ENCODE peak calls at places on chromosome 17, in four cellular contexts. One of them, this sample, is unnamed.
A peak's percentile ranks its signal among the peaks of the same experiment; 100 is the strongest.

GRCh38 chr17:63841350-63842172 is 924 bp downstream of the SMARCD2 start:
- DNase-seq in adrenal gland: peak; percentile 70
- DNase-seq in body of pancreas: peak; percentile 65
- DNase-seq in right lobe of liver: peak; percentile 79
- DNase-seq in this sample: peak; percentile 65

GRCh38 chr17:6496116-6496481 is 51.8 kb downstream of the PIMREG start:
- DNase-seq in adrenal gland: no peak
- DNase-seq in right lobe of liver: peak; percentile 32
- DNase-seq in body of pancreas: no peak
- DNase-seq in this sample: no peak

GRCh38 chr17:14298221-14298994 is 2.5 kb upstream of the HS3ST3B1 start:
- DNase-seq in right lobe of liver: no peak
- DNase-seq in body of pancreas: no peak
- DNase-seq in adrenal gland: no peak
- DNase-seq in this sample: no peak

GRCh38 chr17:305090-305976 is 47.3 kb downstream of the RPH3AL start:
- DNase-seq in adrenal gland: no peak
- DNase-seq in body of pancreas: peak; percentile 23
- DNase-seq in right lobe of liver: no peak
- DNase-seq in this sample: peak; percentile 35

GRCh38 chr17:32114536-32114935 is 27.8 kb upstream of the RHOT1 start:
- DNase-seq in right lobe of liver: no peak
- DNase-seq in adrenal gland: no peak
- DNase-seq in body of pancreas: no peak
- DNase-seq in this sample: no peak

GRCh38 chr17:35630530-35631148 is 43.5 kb downstream of the AP2B1 start:
- DNase-seq in adrenal gland: no peak
- DNase-seq in right lobe of liver: no peak
- DNase-seq in body of pancreas: no peak
- DNase-seq in this sample: no peak

GRCh38 chr17:39555368-39555767 is 52.4 kb downstream of the NEUROD2 start:
- DNase-seq in body of pancreas: no peak
- DNase-seq in right lobe of liver: no peak
- DNase-seq in adrenal gland: no peak
- DNase-seq in this sample: no peak

GRCh38 chr17:37067555-37068111 is 118.9 kb downstream of the AATF start:
- DNase-seq in body of pancreas: peak; percentile 59
- DNase-seq in right lobe of liver: peak; percentile 84
- DNase-seq in adrenal gland: peak; percentile 94
- DNase-seq in this sample: peak; percentile 71

GRCh38 chr17:43597624-43598358 is 51.7 kb upstream of the ETV4 start:
- DNase-seq in adrenal gland: no peak
- DNase-seq in right lobe of liver: no peak
- DNase-seq in body of pancreas: no peak
- DNase-seq in this sample: no peak

GRCh38 chr17:76382803-76383644 is 1.4 kb upstream of the SPHK1 start:
- DNase-seq in body of pancreas: peak; percentile 59
- DNase-seq in adrenal gland: no peak
- DNase-seq in right lobe of liver: no peak
- DNase-seq in this sample: peak; percentile 67

GRCh38 chr17:21352221-21352980 is 23.8 kb upstream of the KCNJ12 start:
- DNase-seq in right lobe of liver: no peak
- DNase-seq in body of pancreas: no peak
- DNase-seq in adrenal gland: no peak
- DNase-seq in this sample: peak; percentile 5

GRCh38 chr17:3534881-3535252 is 22.7 kb downstream of the TRPV3 start:
- DNase-seq in body of pancreas: no peak
- DNase-seq in adrenal gland: peak; percentile 27
- DNase-seq in right lobe of liver: no peak
- DNase-seq in this sample: no peak

GRCh38 chr17:71412803-71413202 is 708.0 kb upstream of the SOX9 start:
- DNase-seq in right lobe of liver: no peak
- DNase-seq in body of pancreas: no peak
- DNase-seq in adrenal gland: no peak
- DNase-seq in this sample: no peak

GRCh38 chr17:1186214-1186820 is 6.5 kb upstream of the ABR start:
- DNase-seq in adrenal gland: no peak
- DNase-seq in body of pancreas: no peak
- DNase-seq in right lobe of liver: no peak
- DNase-seq in this sample: no peak

GRCh38 chr17:8807070-8807550 is 7.9 kb upstream of the MFSD6L start:
- DNase-seq in body of pancreas: peak; percentile 44
- DNase-seq in adrenal gland: no peak
- DNase-seq in right lobe of liver: no peak
- DNase-seq in this sample: no peak

GRCh38 chr17:12590417-12590816 is 75.3 kb upstream of the MYOCD start:
- DNase-seq in adrenal gland: no peak
- DNase-seq in body of pancreas: no peak
- DNase-seq in right lobe of liver: no peak
- DNase-seq in this sample: no peak

GRCh38 chr17:29138991-29139682 is 41.1 kb downstream of the MYO18A start:
- DNase-seq in body of pancreas: no peak
- DNase-seq in right lobe of liver: no peak
- DNase-seq in adrenal gland: peak; percentile 66
- DNase-seq in this sample: peak; percentile 66

GRCh38 chr17:44826123-44826790 is 3.8 kb downstream of the GJC1 start:
- DNase-seq in right lobe of liver: no peak
- DNase-seq in adrenal gland: no peak
- DNase-seq in body of pancreas: no peak
- DNase-seq in this sample: no peak

GRCh38 chr17:48954300-48954755 is 9.7 kb upstream of the SNF8 start:
- DNase-seq in body of pancreas: no peak
- DNase-seq in adrenal gland: no peak
- DNase-seq in right lobe of liver: no peak
- DNase-seq in this sample: peak; percentile 46

GRCh38 chr17:80294653-80295052 is 34.0 kb downstream of the RNF213 start:
- DNase-seq in body of pancreas: no peak
- DNase-seq in right lobe of liver: no peak
- DNase-seq in adrenal gland: no peak
- DNase-seq in this sample: no peak

GRCh38 chr17:55120651-55121050 is 144.1 kb upstream of the HLF start:
- DNase-seq in right lobe of liver: no peak
- DNase-seq in adrenal gland: no peak
- DNase-seq in body of pancreas: no peak
- DNase-seq in this sample: no peak

GRCh38 chr17:57859601-57860413 is 10.0 kb upstream of the MRPS23 start:
- DNase-seq in right lobe of liver: no peak
- DNase-seq in body of pancreas: no peak
- DNase-seq in adrenal gland: no peak
- DNase-seq in this sample: no peak

GRCh38 chr17:78475211-78475610 is 96.8 kb downstream of the PGS1 start:
- DNase-seq in right lobe of liver: no peak
- DNase-seq in adrenal gland: no peak
- DNase-seq in body of pancreas: no peak
- DNase-seq in this sample: no peak

GRCh38 chr17:75267403-75268232 is 3.4 kb downstream of the MIF4GD start:
- DNase-seq in body of pancreas: no peak
- DNase-seq in adrenal gland: no peak
- DNase-seq in right lobe of liver: no peak
- DNase-seq in this sample: peak; percentile 66

GRCh38 chr17:38460716-38461650 is 32.7 kb downstream of the ARHGAP23 start:
- DNase-seq in body of pancreas: no peak
- DNase-seq in right lobe of liver: peak; percentile 34
- DNase-seq in adrenal gland: no peak
- DNase-seq in this sample: no peak

GRCh38 chr17:38458521-38458920 is 30.3 kb downstream of the ARHGAP23 start:
- DNase-seq in adrenal gland: no peak
- DNase-seq in right lobe of liver: peak; percentile 38
- DNase-seq in body of pancreas: no peak
- DNase-seq in this sample: no peak

GRCh38 chr17:38461683-38462082 is 33.4 kb downstream of the ARHGAP23 start:
- DNase-seq in right lobe of liver: peak; percentile 31
- DNase-seq in body of pancreas: no peak
- DNase-seq in adrenal gland: no peak
- DNase-seq in this sample: no peak

GRCh38 chr17:38459556-38459955 is 31.3 kb downstream of the ARHGAP23 start:
- DNase-seq in body of pancreas: no peak
- DNase-seq in right lobe of liver: peak; percentile 27
- DNase-seq in adrenal gland: peak; percentile 53
- DNase-seq in this sample: no peak

GRCh38 chr17:38460082-38460715 is 31.9 kb downstream of the ARHGAP23 start:
- DNase-seq in body of pancreas: no peak
- DNase-seq in adrenal gland: no peak
- DNase-seq in right lobe of liver: peak; percentile 31
- DNase-seq in this sample: no peak
- H3K27ac ChIP-seq in body of pancreas: no peak overlapping the region
- H3K27ac ChIP-seq in adrenal gland: no peak overlapping the region
- H3K27ac ChIP-seq in right lobe of liver: no peak overlapping the region
- H3K27ac ChIP-seq in this sample: no peak overlapping the region

GRCh38 chr17:42518046-42518754 is 17.8 kb upstream of the NAGLU start:
- DNase-seq in body of pancreas: peak; percentile 78
- DNase-seq in adrenal gland: peak; percentile 94
- DNase-seq in right lobe of liver: no peak
- DNase-seq in this sample: peak; percentile 87
- TF ChIP-seq POLR2A in body of pancreas: no peak
- TF ChIP-seq POLR2A in adrenal gland: peak; percentile 70
- TF ChIP-seq POLR2A in right lobe of liver: no peak
- TF ChIP-seq POLR2A in this sample: no peak

GRCh38 chr17:61164517-61164916 is 235.1 kb upstream of the TBX2 start:
- DNase-seq in adrenal gland: no peak
- DNase-seq in body of pancreas: no peak
- DNase-seq in right lobe of liver: no peak
- DNase-seq in this sample: no peak
- H3K27ac ChIP-seq in adrenal gland: no peak overlapping the region
- H3K27ac ChIP-seq in body of pancreas: no peak overlapping the region
- H3K27ac ChIP-seq in right lobe of liver: no peak overlapping the region
- H3K27ac ChIP-seq in this sample: no peak overlapping the region

DNA sequence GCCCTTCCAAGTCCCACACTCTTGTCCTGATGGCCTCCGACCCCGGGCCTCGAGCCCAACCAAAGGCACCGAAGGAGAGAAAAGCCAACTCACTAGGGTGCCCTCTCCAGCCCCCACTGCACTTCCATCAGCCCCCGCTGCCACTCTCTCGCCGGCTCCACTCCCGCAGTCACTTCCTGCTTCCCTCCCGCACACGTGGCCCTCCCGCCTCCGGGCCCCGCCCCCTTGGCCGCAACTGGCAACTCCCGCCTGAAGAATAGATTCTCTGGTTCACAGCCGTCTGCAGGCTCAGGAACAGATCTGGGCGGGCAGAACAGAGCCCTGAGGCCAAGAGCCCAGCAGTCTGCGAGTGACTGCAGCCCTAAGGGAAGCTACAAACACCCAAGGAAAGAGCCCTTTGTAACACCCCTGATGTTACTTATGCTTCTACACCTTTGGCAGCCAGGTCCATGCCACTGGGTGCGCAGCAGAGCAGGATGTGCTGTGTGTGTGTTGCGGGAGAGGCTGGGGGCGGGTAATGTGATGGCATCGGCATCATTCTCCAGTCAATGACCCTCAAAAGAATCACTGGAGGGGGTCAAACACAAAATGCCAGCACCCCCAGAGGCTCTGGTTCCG is at the start of gene SLC39A11:
- DNase-seq in adrenal gland: peak; percentile 88
- DNase-seq in body of pancreas: peak; percentile 94
- DNase-seq in right lobe of liver: peak; percentile 94
- DNase-seq in this sample: peak; percentile 94
- TF ChIP-seq POLR2A in adrenal gland: peak; percentile 32
- TF ChIP-seq POLR2A in body of pancreas: peak; percentile 61
- TF ChIP-seq POLR2A in right lobe of liver: peak; percentile 44
- TF ChIP-seq POLR2A in this sample: peak; percentile 44